ENCODE peak calls at places on chromosome 20, in eight cellular contexts. One of them, this sample, is unnamed.

GRCh38 chr20:10228330-10228729 is 9.7 kb downstream of the SNAP25 start:
- DNase-seq in NCI-H2081: no peak
- DNase-seq in glutamatergic neuron: no peak
- DNase-seq in globus pallidus: no peak
- DNase-seq in NCI-H1436: no peak
- DNase-seq in fibroblast of the conjunctiva: no peak
- DNase-seq in iPS-NIHi11: no peak
- DNase-seq in GM23248: no peak
- DNase-seq in this sample: no peak

GRCh38 chr20:40633123-40633850 is 55.7 kb downstream of the MAFB start:
- DNase-seq in NCI-H2081: no peak
- DNase-seq in fibroblast of the conjunctiva: no peak
- DNase-seq in glutamatergic neuron: no peak
- DNase-seq in NCI-H1436: no peak
- DNase-seq in iPS-NIHi11: no peak
- DNase-seq in globus pallidus: no peak
- DNase-seq in GM23248: no peak
- DNase-seq in this sample: no peak

GRCh38 chr20:46018611-46019010 is 9.9 kb downstream of the MMP9 start:
- DNase-seq in glutamatergic neuron: no peak
- DNase-seq in GM23248: no peak
- DNase-seq in globus pallidus: no peak
- DNase-seq in NCI-H2081: no peak
- DNase-seq in NCI-H1436: no peak
- DNase-seq in iPS-NIHi11: no peak
- DNase-seq in fibroblast of the conjunctiva: no peak
- DNase-seq in this sample: no peak

GRCh38 chr20:63408684-63409046 is 47.5 kb upstream of the CHRNA4 start:
- DNase-seq in glutamatergic neuron: no peak
- DNase-seq in GM23248: no peak
- DNase-seq in NCI-H1436: no peak
- DNase-seq in fibroblast of the conjunctiva: no peak
- DNase-seq in globus pallidus: no peak
- DNase-seq in iPS-NIHi11: no peak
- DNase-seq in NCI-H2081: no peak
- DNase-seq in this sample: no peak

GRCh38 chr20:11906626-11907480 is 10.8 kb upstream of the BTBD3 start:
- DNase-seq in globus pallidus: no peak
- DNase-seq in NCI-H1436: no peak
- DNase-seq in fibroblast of the conjunctiva: no peak
- DNase-seq in iPS-NIHi11: no peak
- DNase-seq in GM23248: no peak
- DNase-seq in glutamatergic neuron: no peak
- DNase-seq in NCI-H2081: peak
- DNase-seq in this sample: no peak

GRCh38 chr20:41085606-41086005 is 51.7 kb upstream of the PLCG1 start:
- DNase-seq in glutamatergic neuron: no peak
- DNase-seq in fibroblast of the conjunctiva: no peak
- DNase-seq in NCI-H2081: no peak
- DNase-seq in globus pallidus: no peak
- DNase-seq in GM23248: no peak
- DNase-seq in iPS-NIHi11: no peak
- DNase-seq in NCI-H1436: no peak
- DNase-seq in this sample: no peak

GRCh38 chr20:61766921-61767610 is 298.6 kb downstream of the TAF4 start:
- DNase-seq in fibroblast of the conjunctiva: no peak
- DNase-seq in GM23248: no peak
- DNase-seq in iPS-NIHi11: no peak
- DNase-seq in NCI-H1436: no peak
- DNase-seq in NCI-H2081: no peak
- DNase-seq in globus pallidus: no peak
- DNase-seq in glutamatergic neuron: no peak
- DNase-seq in this sample: no peak

GRCh38 chr20:17864791-17865190 is 103.8 kb downstream of the SNX5 start:
- DNase-seq in iPS-NIHi11: no peak
- DNase-seq in fibroblast of the conjunctiva: no peak
- DNase-seq in NCI-H1436: no peak
- DNase-seq in globus pallidus: no peak
- DNase-seq in GM23248: no peak
- DNase-seq in NCI-H2081: no peak
- DNase-seq in glutamatergic neuron: no peak
- DNase-seq in this sample: no peak

GRCh38 chr20:48661575-48662473 is 166.0 kb downstream of the PREX1 start:
- DNase-seq in globus pallidus: no peak
- DNase-seq in iPS-NIHi11: no peak
- DNase-seq in fibroblast of the conjunctiva: no peak
- DNase-seq in NCI-H2081: no peak
- DNase-seq in GM23248: no peak
- DNase-seq in NCI-H1436: no peak
- DNase-seq in glutamatergic neuron: no peak
- DNase-seq in this sample: no peak

GRCh38 chr20:18019068-18019467 is 38.6 kb downstream of the OVOL2 start:
- DNase-seq in NCI-H2081: no peak
- DNase-seq in NCI-H1436: no peak
- DNase-seq in iPS-NIHi11: peak
- DNase-seq in glutamatergic neuron: no peak
- DNase-seq in GM23248: peak
- DNase-seq in globus pallidus: no peak
- DNase-seq in fibroblast of the conjunctiva: no peak
- DNase-seq in this sample: peak

GRCh38 chr20:50708845-50709555 is 17.7 kb upstream of the RIPOR3 start:
- DNase-seq in NCI-H2081: no peak
- DNase-seq in globus pallidus: no peak
- DNase-seq in NCI-H1436: no peak
- DNase-seq in fibroblast of the conjunctiva: no peak
- DNase-seq in glutamatergic neuron: no peak
- DNase-seq in iPS-NIHi11: no peak
- DNase-seq in GM23248: no peak
- DNase-seq in this sample: no peak

GRCh38 chr20:15288076-15288475 is 950.7 kb upstream of the FLRT3 start:
- DNase-seq in NCI-H2081: no peak
- DNase-seq in glutamatergic neuron: no peak
- DNase-seq in GM23248: no peak
- DNase-seq in fibroblast of the conjunctiva: no peak
- DNase-seq in NCI-H1436: no peak
- DNase-seq in iPS-NIHi11: no peak
- DNase-seq in globus pallidus: no peak
- DNase-seq in this sample: no peak

GRCh38 chr20:15673206-15673605 is 900.0 kb downstream of the KIF16B start:
- DNase-seq in NCI-H1436: no peak
- DNase-seq in iPS-NIHi11: no peak
- DNase-seq in glutamatergic neuron: no peak
- DNase-seq in NCI-H2081: no peak
- DNase-seq in globus pallidus: no peak
- DNase-seq in fibroblast of the conjunctiva: peak
- DNase-seq in GM23248: peak
- DNase-seq in this sample: no peak

GRCh38 chr20:22308934-22309333 is 275.4 kb downstream of the FOXA2 start:
- DNase-seq in glutamatergic neuron: no peak
- DNase-seq in fibroblast of the conjunctiva: no peak
- DNase-seq in NCI-H2081: no peak
- DNase-seq in iPS-NIHi11: no peak
- DNase-seq in globus pallidus: no peak
- DNase-seq in GM23248: no peak
- DNase-seq in NCI-H1436: no peak
- DNase-seq in this sample: no peak

GRCh38 chr20:18571578-18571977 is 4.3 kb downstream of the SMIM26 start:
- DNase-seq in fibroblast of the conjunctiva: no peak
- DNase-seq in glutamatergic neuron: no peak
- DNase-seq in NCI-H1436: no peak
- DNase-seq in GM23248: no peak
- DNase-seq in NCI-H2081: no peak
- DNase-seq in iPS-NIHi11: no peak
- DNase-seq in globus pallidus: no peak
- DNase-seq in this sample: no peak

GRCh38 chr20:36604952-36605308 is 649 bp upstream of the RAB5IF start:
- DNase-seq in fibroblast of the conjunctiva: no peak
- DNase-seq in GM23248: no peak
- DNase-seq in NCI-H1436: peak
- DNase-seq in iPS-NIHi11: no peak
- DNase-seq in glutamatergic neuron: no peak
- DNase-seq in NCI-H2081: peak
- DNase-seq in globus pallidus: no peak
- DNase-seq in this sample: no peak

GRCh38 chr20:10239954-10240353 is 21.3 kb downstream of the SNAP25 start:
- DNase-seq in fibroblast of the conjunctiva: peak
- DNase-seq in GM23248: no peak
- DNase-seq in NCI-H2081: peak
- DNase-seq in globus pallidus: no peak
- DNase-seq in glutamatergic neuron: no peak
- DNase-seq in iPS-NIHi11: no peak
- DNase-seq in NCI-H1436: peak
- DNase-seq in this sample: no peak

GRCh38 chr20:58599966-58600365 is 51.1 kb upstream of the STX16 start:
- DNase-seq in fibroblast of the conjunctiva: no peak
- DNase-seq in NCI-H2081: no peak
- DNase-seq in GM23248: no peak
- DNase-seq in glutamatergic neuron: no peak
- DNase-seq in globus pallidus: no peak
- DNase-seq in iPS-NIHi11: no peak
- DNase-seq in NCI-H1436: no peak
- DNase-seq in this sample: no peak